ENCODE peak calls at places on chromosomes 12 and 14, in nine cellular contexts. V is HepG2, U is adrenal gland, H is stomach, B is mucosa of descending colon, E is breast epithelium, Y is heart left ventricle, X is small intestine, P is pancreas. D is an unnamed sample.

GRCh38 chr14:75844486-75844885 is 137.3 kb downstream of the TGFB3 start:
- DNase-seq in E (no peak), H (no peak), P (no peak), U (no peak), B (no peak), Y (no peak), X (no peak), V (no peak), D (no peak)

GRCh38 chr12:6273209-6273928 is 37.1 kb upstream of the PLEKHG6 start:
- DNase-seq in X (no peak), B (no peak), P (no peak), V (no peak), H (no peak), E (no peak), U (no peak), Y (no peak), D (no peak)

GRCh38 chr12:26798013-26798412 is 35.0 kb downstream of the ITPR2 start:
- DNase-seq in U (no peak), V (no peak), B (no peak), H (no peak), Y (no peak), E (no peak), X (no peak), P (no peak), D (no peak)

GRCh38 chr12:92075425-92075891 is 70.2 kb downstream of the BTG1 start:
- DNase-seq in H (no peak), V (no peak), E (no peak), U (no peak), B (no peak), P (no peak), Y (no peak), X (no peak), D (no peak)

GRCh38 chr12:117857632-117858274 is 111.0 kb downstream of the KSR2 start:
- DNase-seq in H (peak; percentile 49), B (no peak), X (peak; percentile 49), V (peak; percentile 35), U (peak; percentile 48), E (no peak), Y (no peak), P (peak; percentile 19), D (no peak)

GRCh38 chr12:133233993-133234564 is 1.6 kb downstream of the ANHX start:
- DNase-seq in H (no peak), B (no peak), U (no peak), P (no peak), V (no peak), X (no peak), Y (no peak), E (no peak), D (no peak)

GRCh38 chr12:121388421-121388981 is 11.4 kb upstream of the RNF34 start:
- DNase-seq in P (no peak), H (no peak), E (no peak), V (peak; percentile 66), X (no peak), U (no peak), Y (no peak), B (no peak), D (no peak)

GRCh38 chr12:79327465-79327864 is 363.3 kb downstream of the PAWR start:
- DNase-seq in B (no peak), H (no peak), U (no peak), Y (no peak), P (no peak), V (no peak), E (no peak), X (no peak), D (no peak)

GRCh38 chr12:126974779-126975178 is 1292.2 kb upstream of the TMEM132C start:
- DNase-seq in P (no peak), V (no peak), H (no peak), B (no peak), U (no peak), Y (no peak), E (no peak), X (no peak), D (no peak)

GRCh38 chr12:43696154-43696553 is 62.4 kb downstream of the PUS7L start:
- DNase-seq in V (no peak), Y (no peak), B (no peak), X (no peak), P (no peak), E (no peak), H (no peak), U (no peak), D (no peak)

GRCh38 chr12:27936196-27936595 is 36.3 kb downstream of the PTHLH start:
- DNase-seq in X (no peak), V (no peak), H (no peak), U (no peak), E (no peak), B (no peak), Y (no peak), P (no peak), D (no peak)

GRCh38 chr12:13982010-13982409 is 608 bp upstream of the GRIN2B start:
- DNase-seq in Y (no peak), H (no peak), P (no peak), X (no peak), V (no peak), E (no peak), B (no peak), U (no peak), D (no peak)

GRCh38 chr12:47085815-47086252 is 6.1 kb upstream of the AMIGO2 start:
- DNase-seq in Y (no peak), H (no peak), B (no peak), V (peak; percentile 41), U (peak; percentile 18), X (peak; percentile 49), E (no peak), P (no peak), D (no peak)

GRCh38 chr12:65152586-65152985 is 16.8 kb upstream of the LEMD3 start:
- DNase-seq in H (no peak), P (no peak), Y (no peak), X (no peak), E (no peak), B (no peak), V (no peak), U (no peak), D (no peak)

GRCh38 chr12:109893250-109893995 is 6.7 kb upstream of the TCHP start:
- DNase-seq in X (no peak), U (no peak), V (no peak), P (no peak), B (no peak), E (no peak), Y (no peak), H (no peak), D (no peak)

GRCh38 chr12:109894939-109895338 is 5.1 kb upstream of the TCHP start:
- DNase-seq in U (no peak), B (no peak), X (no peak), Y (no peak), P (no peak), E (no peak), H (no peak), V (no peak), D (no peak)

GRCh38 chr12:109892748-109893147 is 7.3 kb upstream of the TCHP start:
- DNase-seq in P (no peak), Y (no peak), B (no peak), H (no peak), U (no peak), E (no peak), X (no peak), V (no peak), D (no peak)

GRCh38 chr12:109890620-109891019 is 9.5 kb upstream of the TCHP start:
- DNase-seq in P (no peak), X (no peak), B (no peak), E (no peak), Y (no peak), U (no peak), H (no peak), V (no peak), D (no peak)

GRCh38 chr12:109892165-109892715 is 7.8 kb upstream of the TCHP start:
- DNase-seq in P (no peak), X (no peak), V (no peak), Y (no peak), U (no peak), E (no peak), B (no peak), H (no peak), D (no peak)
- H3K4me1 ChIP-seq in P (no peaks in the 10 kb centered on the region), X (peaks cover 3% of the 10 kb centered on the region), V (peaks cover 71% of the 10 kb centered on the region), Y (no peaks in the 10 kb centered on the region), U (peaks cover 6% of the 10 kb centered on the region), E (no peaks in the 10 kb centered on the region), B (no peaks in the 10 kb centered on the region), H (no peaks in the 10 kb centered on the region), D (peaks cover 18% of the 10 kb centered on the region)

DNA sequence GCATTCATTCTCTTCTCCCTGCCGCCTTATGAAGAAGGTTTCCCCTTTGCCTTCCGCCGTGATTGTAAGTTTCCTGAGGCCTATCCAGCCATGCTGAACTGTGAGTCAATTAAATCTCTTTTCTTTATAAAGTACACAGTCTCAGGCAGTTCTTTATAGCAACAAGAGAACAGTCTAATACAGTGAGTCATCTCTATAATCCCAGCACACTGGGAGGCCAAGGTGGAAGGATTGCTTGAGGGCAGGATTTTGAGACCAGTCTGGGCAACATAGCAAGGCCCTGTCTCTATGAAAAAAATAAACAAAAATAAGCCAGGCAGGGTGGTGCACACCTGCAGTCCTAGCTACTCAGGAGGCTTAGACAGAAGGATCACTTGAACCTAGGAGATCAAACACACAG is 259.9 kb downstream of the CEP128 start:
- DNase-seq in U (no peak), E (no peak), Y (no peak), B (no peak), V (no peak), P (no peak), X (no peak), H (no peak), D (no peak)
- H3K4me3 ChIP-seq in U (no peak overlapping the region), E (no peak overlapping the region), Y (no peak overlapping the region), B (no peak overlapping the region), V (no peak overlapping the region), P (no peak overlapping the region), X (no peak overlapping the region), H (no peak overlapping the region), D (no peak overlapping the region)

GRCh38 chr12:67276469-67276868 is 7.3 kb downstream of the CAND1 start:
- DNase-seq in X (no peak), Y (no peak), B (no peak), V (no peak), U (no peak), E (no peak), P (no peak), H (no peak), D (no peak)
- H3K4me1 ChIP-seq in X (peaks cover 13% of the 10 kb centered on the region), Y (peaks cover 54% of the 10 kb centered on the region), B (peaks cover 15% of the 10 kb centered on the region), V (peaks cover 48% of the 10 kb centered on the region), U (peaks cover 72% of the 10 kb centered on the region), E (peaks cover 7% of the 10 kb centered on the region), P (peaks cover 14% of the 10 kb centered on the region), H (peaks cover 48% of the 10 kb centered on the region), D (peaks cover 86% of the 10 kb centered on the region)

DNA sequence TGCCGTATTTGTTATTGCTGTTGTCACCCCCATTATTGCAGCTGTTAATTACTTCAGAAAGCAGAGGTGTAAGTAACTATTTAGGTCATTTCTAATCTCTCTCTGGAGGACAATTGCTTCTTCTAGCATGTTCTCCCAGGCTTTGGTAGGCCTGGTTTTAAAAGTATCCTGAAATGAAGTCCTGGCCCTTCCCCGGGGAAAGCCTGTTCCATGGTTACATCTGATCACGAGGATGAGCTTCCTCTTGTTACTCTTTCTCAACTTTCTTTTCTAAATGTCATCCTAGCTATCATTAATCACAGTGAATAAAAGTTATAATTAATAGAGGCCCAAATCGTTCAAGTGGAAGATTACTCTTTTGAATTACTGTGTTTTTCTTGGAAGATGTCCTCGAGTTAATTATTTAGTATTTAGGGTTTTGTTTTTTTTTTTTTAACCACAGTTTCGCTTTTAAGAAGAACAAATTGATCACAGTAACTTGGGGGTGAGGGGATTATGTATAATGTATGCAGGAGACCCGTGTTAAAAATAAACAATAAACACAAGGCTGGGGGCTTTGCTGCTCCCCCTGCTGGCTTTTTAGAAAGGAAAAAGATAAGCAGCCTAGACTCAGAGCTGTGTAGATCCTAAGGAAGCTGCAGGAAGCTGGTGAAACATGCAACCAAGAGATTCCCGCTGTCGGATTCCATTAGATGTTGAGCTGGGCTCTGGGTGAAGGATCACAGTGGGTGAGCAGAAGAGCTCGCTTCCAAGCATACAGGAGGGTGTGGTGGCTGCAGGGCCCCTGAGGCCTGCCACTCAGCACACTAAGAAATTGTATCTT is 420.1 kb downstream of the FUT8 start:
- DNase-seq in B (no peak), H (no peak), P (no peak), U (no peak), V (peak; percentile 5), X (no peak), E (no peak), Y (no peak), D (no peak)
- H3K4me3 ChIP-seq in B (no peak overlapping the region), H (no peak overlapping the region), P (no peak overlapping the region), U (no peak overlapping the region), V (no peak overlapping the region), X (no peak overlapping the region), E (no peak overlapping the region), Y (no peak overlapping the region), D (no peak overlapping the region)

D was measured in left ventricle myocardium inferior.